ENCODE peak calls at places on chromosomes 11 and 22, in six cellular contexts. One of them, this sample, is unnamed.

GRCh38 chr11:71301046-71301857 is 48.9 kb upstream of the SHANK2 start:
- DNase-seq in AML-193: no peak
- DNase-seq in NCI-H2029: no peak
- DNase-seq in left cardiac atrium: no peak
- DNase-seq in LHCN-M2: no peak
- DNase-seq in AG08396: no peak
- DNase-seq in this sample: no peak

GRCh38 chr22:41273128-41273527 is 12.9 kb downstream of the RANGAP1 start:
- DNase-seq in AML-193: no peak
- DNase-seq in NCI-H2029: no peak
- DNase-seq in left cardiac atrium: no peak
- DNase-seq in LHCN-M2: no peak
- DNase-seq in AG08396: no peak
- DNase-seq in this sample: no peak

GRCh38 chr22:19717691-19718254 is 3.5 kb downstream of the SEPTIN5 start:
- DNase-seq in AML-193: peak
- DNase-seq in NCI-H2029: no peak
- DNase-seq in left cardiac atrium: peak
- DNase-seq in LHCN-M2: peak
- DNase-seq in AG08396: peak
- DNase-seq in this sample: peak

GRCh38 chr22:42648368-42649260 is 578 bp downstream of the CYB5R3 start:
- DNase-seq in AML-193: peak
- DNase-seq in NCI-H2029: no peak
- DNase-seq in left cardiac atrium: peak
- DNase-seq in LHCN-M2: peak
- DNase-seq in AG08396: peak
- DNase-seq in this sample: no peak

GRCh38 chr11:69943066-69943465 is 123.8 kb upstream of the FGF3 start:
- DNase-seq in AML-193: no peak
- DNase-seq in NCI-H2029: no peak
- DNase-seq in left cardiac atrium: no peak
- DNase-seq in LHCN-M2: no peak
- DNase-seq in AG08396: no peak
- DNase-seq in this sample: no peak

GRCh38 chr11:106086135-106086534 is 8.7 kb downstream of the AASDHPPT start:
- DNase-seq in AML-193: no peak
- DNase-seq in NCI-H2029: no peak
- DNase-seq in left cardiac atrium: no peak
- DNase-seq in LHCN-M2: no peak
- DNase-seq in AG08396: no peak
- DNase-seq in this sample: no peak

GRCh38 chr22:33539902-33540751 is 380.1 kb downstream of the LARGE1 start:
- DNase-seq in AML-193: no peak
- DNase-seq in NCI-H2029: peak
- DNase-seq in left cardiac atrium: peak
- DNase-seq in LHCN-M2: no peak
- DNase-seq in AG08396: peak
- DNase-seq in this sample: peak

GRCh38 chr22:31584804-31585160 is 77.2 kb downstream of the PISD start:
- DNase-seq in AML-193: no peak
- DNase-seq in NCI-H2029: no peak
- DNase-seq in left cardiac atrium: no peak
- DNase-seq in LHCN-M2: no peak
- DNase-seq in AG08396: no peak
- DNase-seq in this sample: no peak

GRCh38 chr11:47641585-47642098 is 717 bp downstream of the MTCH2 start:
- DNase-seq in AML-193: no peak
- DNase-seq in NCI-H2029: no peak
- DNase-seq in left cardiac atrium: no peak
- DNase-seq in LHCN-M2: no peak
- DNase-seq in AG08396: no peak
- DNase-seq in this sample: no peak

GRCh38 chr22:47631571-47632102 is 869.2 kb downstream of the TBC1D22A start:
- DNase-seq in AML-193: no peak
- DNase-seq in NCI-H2029: no peak
- DNase-seq in left cardiac atrium: no peak
- DNase-seq in LHCN-M2: no peak
- DNase-seq in AG08396: no peak
- DNase-seq in this sample: no peak

GRCh38 chr22:26389125-26389524 is 39.9 kb upstream of the ASPHD2 start:
- DNase-seq in AML-193: no peak
- DNase-seq in NCI-H2029: no peak
- DNase-seq in left cardiac atrium: no peak
- DNase-seq in LHCN-M2: no peak
- DNase-seq in AG08396: no peak
- DNase-seq in this sample: no peak

GRCh38 chr11:130478881-130479280 is 30.4 kb downstream of the ADAMTS15 start:
- DNase-seq in AML-193: no peak
- DNase-seq in NCI-H2029: no peak
- DNase-seq in left cardiac atrium: no peak
- DNase-seq in LHCN-M2: peak
- DNase-seq in AG08396: peak
- DNase-seq in this sample: peak

GRCh38 chr11:45885274-45885920 is at the start of gene MAPK8IP1:
- DNase-seq in AML-193: peak
- DNase-seq in NCI-H2029: peak
- DNase-seq in left cardiac atrium: peak
- DNase-seq in LHCN-M2: no peak
- DNase-seq in AG08396: peak
- DNase-seq in this sample: no peak

GRCh38 chr22:20241579-20242392 is 26.3 kb downstream of the RTN4R start:
- DNase-seq in AML-193: no peak
- DNase-seq in NCI-H2029: no peak
- DNase-seq in left cardiac atrium: no peak
- DNase-seq in LHCN-M2: no peak
- DNase-seq in AG08396: no peak
- DNase-seq in this sample: no peak

GRCh38 chr11:13114566-13115465 is 105.7 kb downstream of the RASSF10 start:
- DNase-seq in AML-193: no peak
- DNase-seq in NCI-H2029: peak
- DNase-seq in left cardiac atrium: no peak
- DNase-seq in LHCN-M2: no peak
- DNase-seq in AG08396: no peak
- DNase-seq in this sample: no peak

GRCh38 chr11:45145421-45146071 is 893 bp upstream of the PRDM11 start:
- DNase-seq in AML-193: no peak
- DNase-seq in NCI-H2029: no peak
- DNase-seq in left cardiac atrium: peak
- DNase-seq in LHCN-M2: peak
- DNase-seq in AG08396: peak
- DNase-seq in this sample: peak

GRCh38 chr11:119158467-119158866 is 9.6 kb downstream of the ABCG4 start:
- DNase-seq in AML-193: no peak
- DNase-seq in NCI-H2029: no peak
- DNase-seq in left cardiac atrium: no peak
- DNase-seq in LHCN-M2: no peak
- DNase-seq in AG08396: no peak
- DNase-seq in this sample: no peak

GRCh38 chr11:15835705-15836411 is 520.5 kb downstream of the SOX6 start:
- DNase-seq in AML-193: no peak
- DNase-seq in NCI-H2029: no peak
- DNase-seq in left cardiac atrium: no peak
- DNase-seq in LHCN-M2: no peak
- DNase-seq in AG08396: no peak
- DNase-seq in this sample: no peak

GRCh38 chr22:46734830-46735453 is 3.1 kb downstream of the CERK start:
- DNase-seq in AML-193: peak
- DNase-seq in NCI-H2029: peak
- DNase-seq in left cardiac atrium: no peak
- DNase-seq in LHCN-M2: no peak
- DNase-seq in AG08396: no peak
- DNase-seq in this sample: no peak

GRCh38 chr11:57474017-57474750 is 13.9 kb downstream of the RTN4RL2 start:
- DNase-seq in AML-193: peak
- DNase-seq in NCI-H2029: no peak
- DNase-seq in left cardiac atrium: no peak
- DNase-seq in LHCN-M2: no peak
- DNase-seq in AG08396: peak
- DNase-seq in this sample: peak

GRCh38 chr11:27916541-27917100 is 191.3 kb downstream of the KIF18A start:
- DNase-seq in AML-193: no peak
- DNase-seq in NCI-H2029: no peak
- DNase-seq in left cardiac atrium: no peak
- DNase-seq in LHCN-M2: no peak
- DNase-seq in AG08396: no peak
- DNase-seq in this sample: peak

GRCh38 chr11:106420048-106420665 is 342.7 kb downstream of the AASDHPPT start:
- DNase-seq in AML-193: no peak
- DNase-seq in NCI-H2029: no peak
- DNase-seq in left cardiac atrium: no peak
- DNase-seq in LHCN-M2: no peak
- DNase-seq in AG08396: no peak
- DNase-seq in this sample: no peak

GRCh38 chr11:6542727-6543126 is 45.6 kb downstream of the DNHD1 start:
- DNase-seq in AML-193: no peak
- DNase-seq in NCI-H2029: no peak
- DNase-seq in left cardiac atrium: no peak
- DNase-seq in LHCN-M2: no peak
- DNase-seq in AG08396: no peak
- DNase-seq in this sample: no peak

GRCh38 chr11:126345759-126346585 is 9.5 kb upstream of the ST3GAL4 start:
- DNase-seq in AML-193: peak
- DNase-seq in NCI-H2029: no peak
- DNase-seq in left cardiac atrium: peak
- DNase-seq in LHCN-M2: no peak
- DNase-seq in AG08396: peak
- DNase-seq in this sample: peak

GRCh38 chr22:37244114-37244921 is at the start of gene RAC2:
- DNase-seq in AML-193: peak
- DNase-seq in NCI-H2029: no peak
- DNase-seq in left cardiac atrium: peak
- DNase-seq in LHCN-M2: no peak
- DNase-seq in AG08396: no peak
- DNase-seq in this sample: peak

GRCh38 chr11:117064275-117064674 is 34.0 kb downstream of the SIK3 start:
- DNase-seq in AML-193: no peak
- DNase-seq in NCI-H2029: no peak
- DNase-seq in left cardiac atrium: no peak
- DNase-seq in LHCN-M2: peak
- DNase-seq in AG08396: peak
- DNase-seq in this sample: peak

GRCh38 chr11:96303067-96303466 is 39.9 kb downstream of the MAML2 start:
- DNase-seq in AML-193: peak
- DNase-seq in NCI-H2029: no peak
- DNase-seq in left cardiac atrium: no peak
- DNase-seq in LHCN-M2: peak
- DNase-seq in AG08396: no peak
- DNase-seq in this sample: peak

GRCh38 chr11:110711776-110712642 is at the start of gene ARHGAP20:
- DNase-seq in AML-193: peak
- DNase-seq in NCI-H2029: peak
- DNase-seq in left cardiac atrium: peak
- DNase-seq in LHCN-M2: peak
- DNase-seq in AG08396: peak
- DNase-seq in this sample: peak

GRCh38 chr11:131677832-131678470 is 307.5 kb downstream of the NTM start:
- DNase-seq in AML-193: no peak
- DNase-seq in NCI-H2029: no peak
- DNase-seq in left cardiac atrium: no peak
- DNase-seq in LHCN-M2: no peak
- DNase-seq in AG08396: no peak
- DNase-seq in this sample: no peak

GRCh38 chr11:719214-720016 is 13.4 kb downstream of the EPS8L2 start:
- DNase-seq in AML-193: no peak
- DNase-seq in NCI-H2029: no peak
- DNase-seq in left cardiac atrium: no peak
- DNase-seq in LHCN-M2: peak
- DNase-seq in AG08396: no peak
- DNase-seq in this sample: no peak

GRCh38 chr11:5288912-5289525 is 12.7 kb downstream of the OR51B4 start:
- DNase-seq in AML-193: no peak
- DNase-seq in NCI-H2029: no peak
- DNase-seq in left cardiac atrium: no peak
- DNase-seq in LHCN-M2: no peak
- DNase-seq in AG08396: no peak
- DNase-seq in this sample: peak

GRCh38 chr22:35952576-35952975 is 76.0 kb downstream of the RBFOX2 start:
- DNase-seq in AML-193: no peak
- DNase-seq in NCI-H2029: no peak
- DNase-seq in left cardiac atrium: no peak
- DNase-seq in LHCN-M2: no peak
- DNase-seq in AG08396: no peak
- DNase-seq in this sample: no peak

GRCh38 chr11:58428021-58428420 is at the start of gene OR5B2:
- DNase-seq in AML-193: no peak
- DNase-seq in NCI-H2029: no peak
- DNase-seq in left cardiac atrium: no peak
- DNase-seq in LHCN-M2: no peak
- DNase-seq in AG08396: no peak
- DNase-seq in this sample: no peak

GRCh38 chr22:17921871-17922821 is 102.2 kb downstream of the MICAL3 start:
- DNase-seq in AML-193: no peak
- DNase-seq in NCI-H2029: no peak
- DNase-seq in left cardiac atrium: peak
- DNase-seq in LHCN-M2: no peak
- DNase-seq in AG08396: no peak
- DNase-seq in this sample: no peak

GRCh38 chr22:48618326-48618725 is 1209.3 kb downstream of the BRD1 start:
- DNase-seq in AML-193: no peak
- DNase-seq in NCI-H2029: no peak
- DNase-seq in left cardiac atrium: no peak
- DNase-seq in LHCN-M2: no peak
- DNase-seq in AG08396: no peak
- DNase-seq in this sample: no peak

This sample was measured in IMR-90.